ENCODE peak calls at places on chromosomes 13 and 19, in four cellular contexts. C is cardiac muscle cell, E is psoas muscle, U is astrocyte. S is an unnamed sample.

GRCh38 chr13:51342706-51343105 is 3.2 kb downstream of the SERPINE3 start:
- DNase-seq in E (no peak), C (no peak), U (peak; percentile 66), S (no peak)

GRCh38 chr19:19543101-19543500 is 5.0 kb downstream of the CILP2 start:
- DNase-seq in U (no peak), C (no peak), E (no peak), S (peak; percentile 30)

GRCh38 chr13:73000027-73000674 is 58.7 kb upstream of the KLF5 start:
- DNase-seq in E (no peak), C (peak; percentile 1), U (peak; percentile 64), S (no peak)

GRCh38 chr19:3556978-3557460 is 367 bp downstream of the MFSD12 start:
- DNase-seq in E (peak; percentile 76), C (peak; percentile 41), U (peak; percentile 20), S (peak; percentile 69)

GRCh38 chr13:40600145-40600751 is 66.2 kb downstream of the FOXO1 start:
- DNase-seq in U (no peak), C (no peak), E (no peak), S (no peak)

GRCh38 chr19:29623726-29624488 is 17.8 kb downstream of the POP4 start:
- DNase-seq in U (no peak), C (no peak), E (no peak), S (no peak)

GRCh38 chr13:48804836-48805601 is 151.3 kb downstream of the CYSLTR2 start:
- DNase-seq in U (peak; percentile 65), E (no peak), C (no peak), S (no peak)

GRCh38 chr13:58919551-58919950 is 1244.2 kb downstream of the DIAPH3 start:
- DNase-seq in U (peak; percentile 2), E (no peak), C (no peak), S (no peak)

GRCh38 chr19:821976-822773 is 420 bp upstream of the PLPPR3 start:
- DNase-seq in C (peak; percentile 71), E (no peak), U (no peak), S (peak; percentile 46)

GRCh38 chr13:41156611-41157010 is 24.0 kb upstream of the KBTBD6 start:
- DNase-seq in E (no peak), C (no peak), U (no peak), S (no peak)

GRCh38 chr19:39951686-39952085 is 17.3 kb upstream of the FCGBP start:
- DNase-seq in E (no peak), U (peak; percentile 10), C (no peak), S (no peak)

GRCh38 chr13:107370036-107370785 is 802.3 kb upstream of the ARGLU1 start:
- DNase-seq in C (no peak), U (peak; percentile 76), E (no peak), S (no peak)

GRCh38 chr19:31330761-31331160 is 18.5 kb downstream of the TSHZ3 start:
- DNase-seq in E (no peak), U (no peak), C (no peak), S (no peak)

GRCh38 chr19:18660051-18660910 is 23.2 kb upstream of the CRTC1 start:
- DNase-seq in E (peak; percentile 89), C (no peak), U (peak; percentile 72), S (peak; percentile 93)

GRCh38 chr13:31895687-31896086 is 135.9 kb upstream of the FRY start:
- DNase-seq in C (no peak), U (no peak), E (no peak), S (no peak)

GRCh38 chr13:30191491-30192100 is 115.8 kb downstream of the KATNAL1 start:
- DNase-seq in C (no peak), E (no peak), U (peak; percentile 6), S (no peak)

GRCh38 chr13:102911336-102911735 is 65.5 kb downstream of the ERCC5 start:
- DNase-seq in E (no peak), U (no peak), C (no peak), S (no peak)

GRCh38 chr19:10004617-10005016 is 5.7 kb downstream of the COL5A3 start:
- DNase-seq in E (no peak), U (no peak), C (no peak), S (no peak)

GRCh38 chr19:31261651-31262331 is 87.4 kb downstream of the TSHZ3 start:
- DNase-seq in U (no peak), C (no peak), E (no peak), S (no peak)

GRCh38 chr13:39765801-39766463 is 110.5 kb downstream of the COG6 start:
- DNase-seq in E (peak; percentile 54), U (peak; percentile 29), C (no peak), S (peak; percentile 38)

GRCh38 chr19:49690073-49690655 is 752 bp upstream of the CPT1C start:
- DNase-seq in C (no peak), E (no peak), U (no peak), S (no peak)

GRCh38 chr13:24512208-24513068 is at the start of gene PARP4:
- DNase-seq in U (peak; percentile 90), C (peak; percentile 84), E (peak; percentile 85), S (peak; percentile 81)

GRCh38 chr13:36666482-36667264 is 7.1 kb upstream of the SERTM1 start:
- DNase-seq in U (no peak), E (no peak), C (no peak), S (no peak)

GRCh38 chr13:103436057-103436654 is 369.9 kb upstream of the SLC10A2 start:
- DNase-seq in U (no peak), C (no peak), E (no peak), S (no peak)

GRCh38 chr13:69243366-69243765 is 864.3 kb upstream of the ATXN8OS start:
- DNase-seq in U (no peak), C (no peak), E (no peak), S (no peak)

GRCh38 chr13:20126460-20127262 is 34.2 kb downstream of the GJA3 start:
- DNase-seq in U (no peak), C (peak; percentile 78), E (no peak), S (no peak)

GRCh38 chr13:23510544-23510916 is 59.7 kb upstream of the TNFRSF19 start:
- DNase-seq in U (no peak), C (no peak), E (no peak), S (no peak)

GRCh38 chr19:29525901-29526729 is at the start of gene VSTM2B:
- DNase-seq in E (peak; percentile 26), C (no peak), U (no peak), S (no peak)

GRCh38 chr13:107767119-107767518 is 448.2 kb downstream of the LIG4 start:
- DNase-seq in E (no peak), C (no peak), U (no peak), S (no peak)

GRCh38 chr13:59770451-59770850 is 393.3 kb downstream of the DIAPH3 start:
- DNase-seq in C (no peak), U (no peak), E (no peak), S (no peak)

GRCh38 chr19:11288349-11288748 is 7.6 kb upstream of the TSPAN16 start:
- DNase-seq in C (no peak), E (no peak), U (no peak), S (no peak)

GRCh38 chr19:2050991-2051770 is at the start of gene MKNK2:
- DNase-seq in U (peak; percentile 35), E (peak; percentile 97), C (peak; percentile 96), S (peak; percentile 97)
- H3K27ac ChIP-seq in U (peak within 1 kb of the TSS; percentile 53), E (peak within 1 kb of the TSS; percentile 98), C (peak within 1 kb of the TSS; percentile 46), S (peak within 1 kb of the TSS; percentile 85)

DNA sequence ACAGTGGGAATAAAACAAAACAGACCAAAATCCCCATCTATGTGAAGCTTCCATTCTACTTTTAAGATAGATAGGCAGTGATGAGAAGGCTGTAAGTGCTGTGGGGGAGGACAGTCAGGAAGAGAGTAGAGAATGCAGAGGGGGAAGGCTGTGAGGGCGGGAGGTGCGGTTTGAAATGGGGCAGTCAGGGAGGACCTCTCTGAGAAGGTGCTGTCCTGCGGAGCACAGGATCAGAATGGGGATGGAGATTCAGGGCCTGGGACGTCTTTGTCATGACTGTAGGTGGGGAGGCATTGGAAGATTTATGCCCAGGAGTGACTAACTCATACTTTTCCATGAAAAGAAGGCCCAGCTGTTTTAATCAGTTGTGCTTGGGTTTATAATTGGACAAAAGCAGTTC is 3.9 kb upstream of the GPR183 start:
- DNase-seq in C (no peak), U (no peak), E (no peak), S (no peak)
- H3K4me1 ChIP-seq in C (peaks cover 23% of the 10 kb centered on the region), U (peaks cover 56% of the 10 kb centered on the region), E (peaks cover 34% of the 10 kb centered on the region), S (peaks cover 21% of the 10 kb centered on the region)

GRCh38 chr19:46408611-46409039 is 4.7 kb downstream of the CCDC8 start:
- DNase-seq in U (no peak), C (peak; percentile 73), E (peak; percentile 79), S (peak; percentile 92)
- H3K4me3 ChIP-seq in U (no peak overlapping the region), C (no peak overlapping the region), E (peak overlapping the region; percentile 18), S (no peak overlapping the region)

DNA sequence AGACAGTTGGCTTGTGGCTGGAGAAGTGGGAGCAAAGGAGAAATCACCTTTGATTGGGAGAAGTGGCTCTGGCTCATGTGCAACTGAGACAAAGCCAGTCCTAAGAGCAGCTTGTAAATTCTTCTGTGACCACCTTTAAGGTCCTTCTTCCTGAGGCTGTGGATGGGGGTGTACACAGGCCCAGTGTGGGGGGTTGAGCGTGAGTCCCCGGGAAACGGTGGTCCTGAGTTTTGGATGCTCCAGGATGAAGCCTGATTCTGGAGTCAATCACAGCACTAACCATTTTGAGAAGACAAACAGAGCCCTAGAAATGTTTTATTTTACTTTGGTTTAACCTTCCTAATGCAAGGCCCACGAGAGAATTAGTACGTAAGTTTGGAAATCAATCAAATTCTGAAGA is 3.9 kb upstream of the CEBPA start:
- DNase-seq in E (no peak), C (no peak), U (no peak), S (no peak)
- H3K27ac ChIP-seq in E (peak overlapping the region; percentile 65), C (no peak overlapping the region), U (no peak overlapping the region), S (no peak overlapping the region)

GRCh38 chr19:42280761-42281174 is 11.7 kb downstream of the CIC start:
- DNase-seq in E (peak; percentile 78), C (peak; percentile 67), U (peak; percentile 64), S (no peak)

GRCh38 chr19:42282810-42283247 is 13.8 kb downstream of the CIC start:
- DNase-seq in E (no peak), U (no peak), C (no peak), S (no peak)

GRCh38 chr19:42279902-42280760 is 11.1 kb downstream of the CIC start:
- DNase-seq in E (peak; percentile 93), U (peak; percentile 82), C (peak; percentile 93), S (peak; percentile 97)

GRCh38 chr19:42282036-42282762 is 13.1 kb downstream of the CIC start:
- DNase-seq in U (peak; percentile 25), C (no peak), E (peak; percentile 65), S (peak; percentile 63)

DNA sequence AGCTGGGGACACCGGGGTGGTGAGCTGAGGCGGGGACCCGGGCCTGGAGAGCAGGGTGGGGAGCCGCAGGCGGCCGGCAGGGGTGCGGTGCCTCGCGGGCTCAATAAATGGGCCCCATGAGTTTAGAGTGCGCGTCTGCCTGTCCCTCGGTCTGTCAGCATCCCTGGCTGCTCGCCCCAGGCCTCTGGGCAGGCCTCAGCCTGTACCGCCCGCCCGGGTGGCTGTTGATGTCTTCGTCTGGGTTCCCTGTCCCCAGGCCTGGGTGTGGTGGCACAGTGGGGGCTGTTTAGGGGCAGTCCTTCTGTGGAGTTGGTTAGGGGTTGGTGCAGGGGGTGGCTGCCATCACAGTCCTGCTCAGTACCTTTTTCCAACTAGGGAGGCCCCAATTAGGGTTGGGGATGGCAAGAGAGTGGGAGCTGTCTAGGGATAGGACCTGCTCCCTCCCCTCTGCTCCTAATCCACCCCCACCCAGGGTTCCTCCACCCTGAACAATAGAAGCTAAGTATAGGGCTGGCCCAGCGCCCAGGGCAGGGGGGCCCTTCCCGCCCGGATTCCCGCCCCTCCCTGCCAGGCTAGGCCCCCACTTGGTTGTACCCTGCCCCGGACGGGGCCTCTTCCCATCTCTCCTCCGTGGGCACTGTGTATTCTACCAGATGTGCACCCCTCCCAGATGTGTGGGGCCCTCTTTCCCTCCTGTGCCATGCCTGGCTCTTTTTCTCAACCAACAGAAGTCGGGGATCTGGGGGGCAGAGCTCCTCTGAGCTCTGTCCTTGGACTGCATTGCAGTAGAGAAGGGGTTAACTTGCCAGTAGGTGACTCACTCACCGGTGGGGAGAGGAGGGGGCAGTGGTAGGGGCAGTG is 12.4 kb downstream of the CIC start:
- DNase-seq in U (peak; percentile 59), E (peak; percentile 76), C (peak; percentile 30), S (peak; percentile 89)
- H3K4me1 ChIP-seq in U (peaks cover 77% of the 10 kb centered on the region), E (peaks cover 71% of the 10 kb centered on the region), C (peaks cover 52% of the 10 kb centered on the region), S (peaks cover 43% of the 10 kb centered on the region)